ENCODE peak calls at places on chromosome 13, in six cellular contexts. B is GM12865, W is fibroblast of villous mesenchyme, T is astrocyte of the cerebellum, S is WTC11, A is neural crest cell. D is an unnamed sample.

GRCh38 chr13:91014696-91015095 is 332.8 kb upstream of the MIR17HG start:
- DNase-seq in B (no peak), W (peak), T (no peak), S (no peak), A (no peak), D (no peak)

GRCh38 chr13:74886496-74886895 is 595.5 kb downstream of the TBC1D4 start:
- DNase-seq in B (no peak), W (peak), T (peak), S (no peak), A (no peak), D (no peak)

GRCh38 chr13:83508905-83509304 is 373.4 kb downstream of the SLITRK1 start:
- DNase-seq in B (no peak), W (no peak), T (no peak), S (no peak), A (no peak), D (no peak)

GRCh38 chr13:111423168-111423785 is 102.8 kb downstream of the TEX29 start:
- DNase-seq in B (no peak), W (no peak), T (no peak), S (no peak), A (no peak), D (no peak)

GRCh38 chr13:80338781-80339577 is 1.9 kb downstream of the SPRY2 start:
- DNase-seq in B (peak), W (peak), T (peak), S (peak), A (peak), D (peak)

GRCh38 chr13:43359536-43359935 is 336.1 kb downstream of the DNAJC15 start:
- DNase-seq in B (no peak), W (no peak), T (no peak), S (no peak), A (no peak), D (no peak)

GRCh38 chr13:111319998-111320911 is at the start of gene TEX29:
- DNase-seq in B (no peak), W (no peak), T (no peak), S (no peak), A (no peak), D (no peak)

GRCh38 chr13:20702530-20702929 is 969 bp upstream of the IL17D start:
- DNase-seq in B (no peak), W (peak), T (no peak), S (no peak), A (no peak), D (no peak)

GRCh38 chr13:64925284-64925683 is 2304.9 kb downstream of the PCDH9 start:
- DNase-seq in B (peak), W (no peak), T (no peak), S (peak), A (peak), D (no peak)

GRCh38 chr13:44508562-44509062 is 67.5 kb downstream of the TSC22D1 start:
- DNase-seq in B (no peak), W (no peak), T (no peak), S (no peak), A (no peak), D (no peak)

GRCh38 chr13:90445179-90445578 is 902.3 kb upstream of the MIR17HG start:
- DNase-seq in B (no peak), W (peak), T (peak), S (no peak), A (no peak), D (no peak)

GRCh38 chr13:39047560-39047959 is 9.3 kb downstream of the NHLRC3 start:
- DNase-seq in B (no peak), W (no peak), T (no peak), S (peak), A (no peak), D (no peak)

GRCh38 chr13:31380728-31381127 is 181.0 kb downstream of the B3GLCT start:
- DNase-seq in B (no peak), W (no peak), T (no peak), S (no peak), A (no peak), D (peak)

GRCh38 chr13:26589754-26590153 is 32.3 kb downstream of the WASF3 start:
- DNase-seq in B (no peak), W (peak), T (no peak), S (no peak), A (no peak), D (no peak)

GRCh38 chr13:79679334-79679733 is 198.4 kb downstream of the NDFIP2 start:
- DNase-seq in B (peak), W (peak), T (peak), S (peak), A (peak), D (peak)

GRCh38 chr13:76638882-76639281 is 247.3 kb downstream of the KCTD12 start:
- DNase-seq in B (no peak), W (no peak), T (no peak), S (no peak), A (no peak), D (no peak)

GRCh38 chr13:39353988-39354387 is 249.0 kb downstream of the LHFPL6 start:
- DNase-seq in B (no peak), W (peak), T (peak), S (no peak), A (no peak), D (no peak)

GRCh38 chr13:95073826-95074345 is 227.4 kb downstream of the ABCC4 start:
- DNase-seq in B (no peak), W (peak), T (no peak), S (no peak), A (no peak), D (no peak)

GRCh38 chr13:111034811-111035210 is 80.3 kb upstream of the ARHGEF7 start:
- DNase-seq in B (no peak), W (peak), T (no peak), S (no peak), A (no peak), D (no peak)

GRCh38 chr13:57865600-57866294 is 234.2 kb downstream of the PCDH17 start:
- DNase-seq in B (no peak), W (no peak), T (no peak), S (no peak), A (no peak), D (no peak)

GRCh38 chr13:46844431-46844830 is 47.5 kb upstream of the ESD start:
- DNase-seq in B (no peak), W (peak), T (peak), S (no peak), A (no peak), D (no peak)

GRCh38 chr13:94481966-94482365 is 2.5 kb upstream of the DCT start:
- DNase-seq in B (no peak), W (peak), T (peak), S (no peak), A (no peak), D (no peak)

GRCh38 chr13:60583196-60583908 is 186.3 kb downstream of the TDRD3 start:
- DNase-seq in B (no peak), W (peak), T (peak), S (peak), A (no peak), D (no peak)

GRCh38 chr13:46288570-46289259 is 77.0 kb downstream of the LRRC63 start:
- DNase-seq in B (peak), W (peak), T (peak), S (no peak), A (no peak), D (peak)

GRCh38 chr13:31073859-31074718 is 87.6 kb downstream of the HSPH1 start:
- DNase-seq in B (peak), W (peak), T (no peak), S (no peak), A (no peak), D (peak)

GRCh38 chr13:108223850-108224503 is 5.8 kb downstream of the ABHD13 start:
- DNase-seq in B (no peak), W (peak), T (no peak), S (no peak), A (no peak), D (no peak)

GRCh38 chr13:44322928-44323327 is 50.7 kb upstream of the SERP2 start:
- DNase-seq in B (no peak), W (no peak), T (no peak), S (no peak), A (no peak), D (no peak)

GRCh38 chr13:20125129-20125782 is 35.6 kb downstream of the GJA3 start:
- DNase-seq in B (no peak), W (peak), T (peak), S (no peak), A (no peak), D (no peak)

GRCh38 chr13:46126552-46127171 is 21.8 kb upstream of the CPB2 start:
- DNase-seq in B (peak), W (peak), T (peak), S (peak), A (peak), D (peak)

GRCh38 chr13:107034236-107034635 is 466.3 kb upstream of the ARGLU1 start:
- DNase-seq in B (no peak), W (no peak), T (no peak), S (no peak), A (no peak), D (no peak)

GRCh38 chr13:49374585-49375290 is 69.1 kb downstream of the CAB39L start:
- DNase-seq in B (peak), W (peak), T (peak), S (no peak), A (no peak), D (peak)

GRCh38 chr13:20436505-20436904 is 89.2 kb downstream of the CRYL1 start:
- DNase-seq in B (no peak), W (no peak), T (no peak), S (no peak), A (no peak), D (no peak)

GRCh38 chr13:40164137-40164536 is 502.3 kb downstream of the FOXO1 start:
- DNase-seq in B (no peak), W (peak), T (no peak), S (no peak), A (no peak), D (no peak)

GRCh38 chr13:71879129-71879535 is 12.1 kb upstream of the DACH1 start:
- DNase-seq in B (peak), W (peak), T (no peak), S (no peak), A (no peak), D (peak)
- TF ChIP-seq CTCF in B (peak), W (peak), T (peak), S (peak), A (peak), D (peak)

GRCh38 chr13:48216204-48216711 is 16.7 kb upstream of the ITM2B start:
- DNase-seq in B (no peak), W (no peak), T (no peak), S (no peak), A (no peak), D (no peak)
- TF ChIP-seq CTCF in B (no peak), W (no peak), T (no peak), S (no peak), A (no peak), D (no peak)

DNA sequence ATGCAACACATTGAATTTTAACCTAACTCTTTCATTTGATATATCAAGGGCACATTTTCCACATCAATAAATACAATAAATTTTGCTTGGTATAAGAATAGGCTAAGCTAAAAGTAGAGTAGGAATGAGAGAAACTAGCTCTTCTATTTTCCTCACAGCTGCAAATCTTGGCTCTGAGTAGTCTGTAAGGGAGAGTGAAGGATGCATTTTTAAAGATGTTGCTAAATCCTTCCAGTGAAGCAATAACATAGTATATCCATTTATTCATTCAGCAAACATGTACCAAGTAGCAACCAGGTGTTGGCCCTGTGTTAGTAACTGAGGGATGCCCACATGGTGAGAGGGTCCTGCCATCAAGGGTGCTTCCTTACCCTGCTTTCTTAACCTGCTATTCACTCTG is 799.9 kb downstream of the PCDH9 start:
- DNase-seq in B (no peak), W (no peak), T (no peak), S (no peak), A (no peak), D (no peak)
- TF ChIP-seq CTCF in B (no peak), W (no peak), T (no peak), S (no peak), A (no peak), D (no peak)

GRCh38 chr13:23567792-23568480 is 2.3 kb upstream of the TNFRSF19 start:
- DNase-seq in B (peak), W (no peak), T (no peak), S (no peak), A (peak), D (no peak)

GRCh38 chr13:23570099-23570926 is at the start of gene TNFRSF19:
- DNase-seq in B (peak), W (peak), T (peak), S (no peak), A (peak), D (no peak)

GRCh38 chr13:23574421-23574820 is 4.2 kb downstream of the TNFRSF19 start:
- DNase-seq in B (peak), W (no peak), T (no peak), S (no peak), A (no peak), D (no peak)

GRCh38 chr13:23572836-23573235 is 2.6 kb downstream of the TNFRSF19 start:
- DNase-seq in B (peak), W (no peak), T (no peak), S (no peak), A (no peak), D (no peak)

GRCh38 chr13:23570931-23571330 is 719 bp downstream of the TNFRSF19 start:
- DNase-seq in B (peak), W (peak), T (no peak), S (no peak), A (no peak), D (no peak)
- TF ChIP-seq CTCF in B (peak), W (no peak), T (peak), S (no peak), A (peak), D (peak)

GRCh38 chr13:113275387-113275786 is 21.7 kb upstream of the LAMP1 start:
- DNase-seq in B (peak), W (peak), T (peak), S (peak), A (peak), D (peak)
- TF ChIP-seq CTCF in B (peak), W (peak), T (peak), S (peak), A (peak), D (peak)

GRCh38 chr13:34207872-34208271 is 389.9 kb downstream of the RFC3 start:
- DNase-seq in B (no peak), W (peak), T (no peak), S (no peak), A (no peak), D (no peak)

GRCh38 chr13:34207334-34207733 is 389.4 kb downstream of the RFC3 start:
- DNase-seq in B (no peak), W (peak), T (peak), S (no peak), A (no peak), D (no peak)

DNA sequence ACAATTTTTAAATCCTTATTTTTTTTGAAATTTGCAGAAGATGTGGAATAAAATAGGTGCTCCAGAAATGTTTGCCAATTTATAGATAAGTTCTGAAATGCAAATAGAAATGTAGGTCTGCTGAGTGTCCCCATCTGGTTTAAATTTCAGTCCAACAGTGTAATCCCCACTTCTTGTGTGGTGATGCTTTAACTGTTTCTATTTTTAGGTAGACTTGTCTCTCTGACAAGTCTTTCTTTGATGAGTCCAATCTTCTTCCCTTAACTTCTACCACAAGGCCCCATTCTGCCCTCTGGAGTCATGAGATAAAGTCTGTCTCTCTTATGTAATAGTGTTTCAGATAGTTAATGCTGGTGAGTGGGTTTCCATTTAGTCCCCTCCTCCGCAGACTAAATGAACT is 390.4 kb downstream of the RFC3 start:
- DNase-seq in B (no peak), W (peak), T (no peak), S (no peak), A (no peak), D (no peak)
- TF ChIP-seq CTCF in B (no peak), W (no peak), T (no peak), S (no peak), A (no peak), D (no peak)

DNA sequence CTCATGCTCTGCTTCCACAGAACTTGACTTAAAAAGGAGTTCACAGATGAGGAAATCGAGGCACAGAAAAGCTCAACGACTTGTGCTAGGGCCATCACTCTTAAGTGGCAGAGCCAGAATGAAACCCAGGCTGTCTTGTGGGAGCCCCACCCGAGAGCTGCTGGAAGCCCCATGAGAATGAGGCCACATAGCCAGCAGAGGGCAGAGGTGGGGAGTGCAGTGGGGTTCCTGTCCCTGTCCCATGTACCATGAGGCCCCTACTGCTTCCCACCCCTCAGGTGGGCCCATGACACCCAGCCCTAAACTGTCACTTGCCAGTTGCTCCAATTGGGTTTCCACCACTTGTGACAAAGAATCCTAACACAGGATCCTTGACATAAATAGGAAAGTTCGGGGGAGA is 175.9 kb downstream of the IRS2 start:
- DNase-seq in B (peak), W (peak), T (no peak), S (peak), A (no peak), D (peak)
- TF ChIP-seq CTCF in B (peak), W (peak), T (peak), S (no peak), A (peak), D (peak)

GRCh38 chr13:99647593-99647980 is 146.3 kb downstream of the TM9SF2 start:
- DNase-seq in B (no peak), W (no peak), T (no peak), S (no peak), A (no peak), D (no peak)
- TF ChIP-seq CTCF in B (no peak), W (no peak), T (no peak), S (no peak), A (no peak), D (no peak)

D was measured in GM13976.